ENCODE peak calls at places on chromosomes 12 and 14, in seven cellular contexts. D is body of pancreas, E is IMR-90, H is ovary, X is stomach, W is Peyer's patch, T is heart left ventricle. C is an unnamed sample.

GRCh38 chr12:106685381-106685780 is 89.1 kb upstream of the RIC8B start:
- DNase-seq in D (no peak), E (no peak), H (no peak), X (no peak), W (no peak), T (no peak), C (no peak)

GRCh38 chr12:113135178-113136127 is at the start of gene RASAL1:
- DNase-seq in D (peak), E (no peak), H (no peak), X (peak), W (peak), T (no peak), C (peak)

GRCh38 chr14:68820536-68820935 is 27.7 kb upstream of the ZFP36L1 start:
- DNase-seq in D (no peak), E (no peak), H (no peak), X (no peak), W (peak), T (no peak), C (no peak)

GRCh38 chr12:109888179-109889020 is 8.1 kb upstream of the GLTP start:
- DNase-seq in D (no peak), E (peak), H (no peak), X (no peak), W (no peak), T (no peak), C (peak)

GRCh38 chr12:110935588-110935987 is 15.2 kb upstream of the MYL2 start:
- DNase-seq in D (no peak), E (no peak), H (no peak), X (no peak), W (no peak), T (no peak), C (peak)

GRCh38 chr14:68568907-68569545 is 223.8 kb downstream of the ZFP36L1 start:
- DNase-seq in D (no peak), E (no peak), H (no peak), X (no peak), W (no peak), T (no peak), C (no peak)

GRCh38 chr14:93894992-93895391 is 32.2 kb upstream of the FAM181A start:
- DNase-seq in D (no peak), E (no peak), H (no peak), X (no peak), W (no peak), T (no peak), C (no peak)

GRCh38 chr12:27711957-27712356 is 1.3 kb downstream of the MRPS35 start:
- DNase-seq in D (no peak), E (no peak), H (no peak), X (no peak), W (no peak), T (no peak), C (no peak)

GRCh38 chr12:12439636-12440035 is 82.8 kb downstream of the BORCS5 start:
- DNase-seq in D (no peak), E (peak), H (no peak), X (no peak), W (no peak), T (no peak), C (no peak)

GRCh38 chr14:48052973-48053372 is 377.6 kb upstream of the MDGA2 start:
- DNase-seq in D (no peak), E (no peak), H (no peak), X (no peak), W (no peak), T (no peak), C (no peak)

GRCh38 chr14:30651934-30652333 is 29.8 kb downstream of the SCFD1 start:
- DNase-seq in D (no peak), E (peak), H (no peak), X (no peak), W (no peak), T (no peak), C (no peak)

GRCh38 chr12:30913323-30913722 is 13.2 kb upstream of the TSPAN11 start:
- DNase-seq in D (no peak), E (no peak), H (no peak), X (no peak), W (no peak), T (no peak), C (no peak)

GRCh38 chr12:30908389-30909087 is 18.0 kb upstream of the TSPAN11 start:
- DNase-seq in D (no peak), E (peak), H (no peak), X (no peak), W (no peak), T (no peak), C (no peak)

GRCh38 chr12:30909721-30910350 is 16.7 kb upstream of the TSPAN11 start:
- DNase-seq in D (no peak), E (no peak), H (no peak), X (no peak), W (no peak), T (no peak), C (no peak)

GRCh38 chr12:30905483-30906009 is 21.0 kb upstream of the TSPAN11 start:
- DNase-seq in D (no peak), E (no peak), H (no peak), X (no peak), W (no peak), T (no peak), C (no peak)

DNA sequence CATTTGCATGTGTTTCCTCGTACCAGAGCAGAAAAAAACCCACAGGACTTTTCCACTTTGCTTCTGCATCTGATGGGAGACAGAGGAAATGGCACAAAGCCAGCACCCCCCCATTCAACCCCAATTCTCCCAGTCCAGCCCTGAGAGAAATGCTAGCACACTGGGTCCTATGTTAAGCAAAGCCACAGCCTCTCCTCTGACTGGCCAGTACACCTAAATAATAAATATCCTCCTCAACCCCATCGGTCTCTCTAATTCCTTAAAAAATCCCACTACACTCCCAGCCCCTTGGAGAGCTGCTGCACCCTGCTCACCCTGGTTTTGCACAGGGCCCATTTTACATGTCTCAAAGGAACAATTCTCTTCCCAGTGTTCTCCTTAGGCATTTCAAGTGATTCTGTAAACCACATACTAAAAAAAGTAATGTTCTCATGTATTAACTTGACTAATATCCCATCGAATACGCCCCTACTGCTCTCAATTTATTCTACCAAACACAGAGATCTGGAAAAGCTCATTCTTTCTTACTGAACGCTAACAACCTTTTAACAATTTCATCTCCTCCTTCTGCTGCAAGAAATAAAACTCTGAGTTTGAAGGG is 17.4 kb upstream of the TSPAN11 start:
- DNase-seq in D (no peak), E (no peak), H (no peak), X (no peak), W (no peak), T (no peak), C (no peak)
- H3K4me3 ChIP-seq in D (no peak), E (no peak), H (no peak), X (no peak), W (no peak), T (no peak), C (no peak)

GRCh38 chr14:23555882-23556699 is at the start of gene THTPA:
- DNase-seq in D (peak), E (peak), H (peak), X (peak), W (peak), T (peak), C (peak)
- TF ChIP-seq POLR2A in D (peak), E (peak), H (no peak), X (no peak), W (peak), T (no peak), C (no peak)

GRCh38 chr12:82688619-82689018 is 1.9 kb downstream of the TMTC2 start:
- DNase-seq in D (no peak), E (no peak), H (no peak), X (no peak), W (no peak), T (no peak), C (no peak)
- H3K4me3 ChIP-seq in D (no peak), E (no peak), H (peak), X (peak), W (peak), T (no peak), C (no peak)

GRCh38 chr14:21121106-21121505 is 20.2 kb downstream of the TMEM253 start:
- DNase-seq in D (no peak), E (no peak), H (no peak), X (no peak), W (no peak), T (no peak), C (no peak)
- TF ChIP-seq POLR2A in D (no peak), E (no peak), H (no peak), X (no peak), W (no peak), T (no peak), C (no peak)

GRCh38 chr12:98638009-98638408 is 6.6 kb downstream of the IKBIP start:
- DNase-seq in D (no peak), E (no peak), H (no peak), X (no peak), W (no peak), T (no peak), C (no peak)

GRCh38 chr12:98637068-98637467 is 7.5 kb downstream of the IKBIP start:
- DNase-seq in D (no peak), E (no peak), H (no peak), X (no peak), W (no peak), T (no peak), C (no peak)

GRCh38 chr12:98639526-98639925 is 5.1 kb downstream of the IKBIP start:
- DNase-seq in D (no peak), E (no peak), H (no peak), X (no peak), W (no peak), T (no peak), C (no peak)

DNA sequence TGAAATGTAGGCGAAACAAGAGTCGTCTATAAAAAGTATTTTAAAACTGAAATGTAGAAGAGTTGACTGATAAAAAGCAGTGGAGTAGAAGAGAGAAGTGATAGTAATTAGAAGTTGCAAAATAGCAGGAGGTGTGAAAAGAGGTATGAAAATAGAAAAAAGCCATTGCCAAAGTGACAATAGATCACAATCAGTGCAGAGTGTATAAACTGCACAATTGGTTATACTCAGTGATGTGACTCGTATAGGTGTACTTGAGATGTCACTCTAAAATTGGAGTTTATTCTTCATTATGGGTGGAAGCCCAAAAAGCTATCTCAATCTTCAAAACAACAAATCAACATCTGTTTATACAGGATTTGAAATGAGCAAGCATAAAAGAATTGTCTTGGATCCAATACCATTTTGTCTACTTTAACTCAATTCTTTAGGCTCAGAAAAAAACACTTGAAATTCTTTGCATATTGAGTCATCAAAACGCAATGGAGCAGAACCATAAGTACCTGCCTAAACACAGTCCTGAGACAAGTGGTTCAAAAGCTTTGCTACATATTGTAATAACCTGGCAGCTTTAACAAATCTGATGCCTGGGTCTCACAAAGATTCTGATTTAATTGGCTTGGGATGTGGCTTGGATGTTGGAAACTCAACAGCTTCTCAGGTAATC is 8.8 kb downstream of the IKBIP start:
- DNase-seq in D (no peak), E (peak), H (no peak), X (no peak), W (no peak), T (no peak), C (no peak)
- H3K4me3 ChIP-seq in D (no peak), E (no peak), H (no peak), X (no peak), W (no peak), T (no peak), C (no peak)

C was measured in lower leg skin.